ENCODE peak calls at places on chromosomes 12 and 14, in nine cellular contexts. N, G, Q, T, M, P, D, O and H are unnamed samples.

GRCh38 chr12:53078425-53079225 is 565 bp downstream of the SPRYD3 start:
- DNase-seq in N (no peak), G (no peak), Q (peak; percentile 70), T (no peak), M (no peak), P (no peak), D (no peak), O (peak; percentile 35), H (no peak)

GRCh38 chr14:88384653-88385205 is 728 bp upstream of the SPATA7 start:
- DNase-seq in N (no peak), G (no peak), Q (no peak), T (peak; percentile 9), M (peak; percentile 7), P (no peak), D (no peak), O (peak; percentile 6), H (no peak)

GRCh38 chr14:54781080-54781479 is 121.5 kb downstream of the GCH1 start:
- DNase-seq in N (no peak), G (no peak), Q (no peak), T (no peak), M (no peak), P (no peak), D (no peak), O (no peak), H (no peak)

GRCh38 chr14:68950111-68950510 is 29.0 kb downstream of the ACTN1 start:
- DNase-seq in N (no peak), G (no peak), Q (no peak), T (peak; percentile 66), M (no peak), P (no peak), D (no peak), O (peak; percentile 39), H (no peak)

GRCh38 chr12:99670635-99671034 is 23.1 kb downstream of the GARIN6 start:
- DNase-seq in N (no peak), G (no peak), Q (no peak), T (no peak), M (no peak), P (no peak), D (no peak), O (no peak), H (no peak)

GRCh38 chr14:55440385-55440784 is at the start of gene TBPL2:
- DNase-seq in N (no peak), G (no peak), Q (no peak), T (no peak), M (peak; percentile 67), P (no peak), D (no peak), O (no peak), H (no peak)

GRCh38 chr12:10212623-10213131 is at the start of gene GABARAPL1:
- DNase-seq in N (no peak), G (peak; percentile 82), Q (peak; percentile 63), T (peak; percentile 86), M (peak; percentile 85), P (peak; percentile 79), D (no peak), O (peak; percentile 84), H (peak; percentile 71)

GRCh38 chr12:80777587-80777986 is 60.9 kb downstream of the MYF5 start:
- DNase-seq in N (no peak), G (no peak), Q (no peak), T (no peak), M (no peak), P (no peak), D (no peak), O (no peak), H (no peak)

GRCh38 chr12:116896525-116896924 is 14.2 kb upstream of the FBXW8 start:
- DNase-seq in N (no peak), G (no peak), Q (no peak), T (no peak), M (no peak), P (no peak), D (no peak), O (no peak), H (no peak)

GRCh38 chr12:92961949-92962348 is 32.9 kb upstream of the EEA1 start:
- DNase-seq in N (no peak), G (no peak), Q (no peak), T (peak; percentile 20), M (no peak), P (no peak), D (no peak), O (peak; percentile 67), H (no peak)

GRCh38 chr14:104206281-104206904 is 68.0 kb downstream of the KIF26A start:
- DNase-seq in N (no peak), G (no peak), Q (no peak), T (no peak), M (peak; percentile 81), P (no peak), D (no peak), O (peak; percentile 80), H (peak; percentile 10)

GRCh38 chr12:64739778-64740177 is 19.4 kb downstream of the GNS start:
- DNase-seq in N (no peak), G (no peak), Q (no peak), T (peak; percentile 79), M (no peak), P (no peak), D (no peak), O (no peak), H (no peak)

GRCh38 chr12:56358836-56359532 is 923 bp downstream of the STAT2 start:
- DNase-seq in N (peak; percentile 62), G (no peak), Q (peak; percentile 90), T (peak; percentile 89), M (no peak), P (no peak), D (no peak), O (peak; percentile 25), H (no peak)

GRCh38 chr12:44377443-44378160 is 498.5 kb downstream of the NELL2 start:
- DNase-seq in N (no peak), G (no peak), Q (no peak), T (no peak), M (no peak), P (no peak), D (no peak), O (no peak), H (no peak)

GRCh38 chr12:100248886-100249285 is 18.0 kb downstream of the DEPDC4 start:
- DNase-seq in N (no peak), G (no peak), Q (no peak), T (peak; percentile 58), M (no peak), P (no peak), D (no peak), O (no peak), H (no peak)

GRCh38 chr12:104219361-104219892 is 3.8 kb downstream of the TXNRD1 start:
- DNase-seq in N (peak; percentile 100), G (no peak), Q (no peak), T (peak; percentile 99), M (no peak), P (no peak), D (no peak), O (peak; percentile 82), H (no peak)

GRCh38 chr12:25377475-25378179 is 126.9 kb upstream of the KRAS start:
- DNase-seq in N (peak; percentile 24), G (no peak), Q (no peak), T (peak; percentile 65), M (no peak), P (peak; percentile 22), D (no peak), O (no peak), H (no peak)

GRCh38 chr14:64422753-64423152 is 34.6 kb downstream of the MTHFD1 start:
- DNase-seq in N (no peak), G (no peak), Q (no peak), T (no peak), M (no peak), P (no peak), D (no peak), O (no peak), H (no peak)